ENCODE peak calls at places on chromosomes 4 and X, in five cellular contexts. One of them, this sample, is unnamed.

GRCh38 chr4:121277194-121278105 is 103.4 kb downstream of the QRFPR start:
- DNase-seq in B cell: no peak
- DNase-seq in mesothelial cell of epicardium: no peak
- DNase-seq in ascending aorta: no peak
- DNase-seq in bronchial epithelial cell: peak; percentile 15
- DNase-seq in this sample: no peak

GRCh38 chr4:146059865-146060264 is 115.7 kb upstream of the LSM6 start:
- DNase-seq in B cell: peak; percentile 50
- DNase-seq in mesothelial cell of epicardium: no peak
- DNase-seq in ascending aorta: no peak
- DNase-seq in bronchial epithelial cell: no peak
- DNase-seq in this sample: no peak

GRCh38 chrX:68433155-68433980 is at the start of gene OPHN1:
- DNase-seq in B cell: no peak
- DNase-seq in mesothelial cell of epicardium: peak; percentile 57
- DNase-seq in ascending aorta: peak; percentile 80
- DNase-seq in bronchial epithelial cell: peak; percentile 71
- DNase-seq in this sample: peak; percentile 27

GRCh38 chrX:131821945-131822622 is 201.0 kb upstream of the STK26 start:
- DNase-seq in B cell: peak; percentile 59
- DNase-seq in mesothelial cell of epicardium: no peak
- DNase-seq in ascending aorta: peak; percentile 89
- DNase-seq in bronchial epithelial cell: no peak
- DNase-seq in this sample: peak; percentile 62

GRCh38 chrX:130216312-130216711 is 44.5 kb downstream of the RAB33A start:
- DNase-seq in B cell: no peak
- DNase-seq in mesothelial cell of epicardium: no peak
- DNase-seq in ascending aorta: no peak
- DNase-seq in bronchial epithelial cell: no peak
- DNase-seq in this sample: no peak

GRCh38 chr4:89307446-89308160 is at the start of gene GPRIN3:
- DNase-seq in B cell: peak; percentile 82
- DNase-seq in mesothelial cell of epicardium: peak; percentile 62
- DNase-seq in ascending aorta: peak; percentile 64
- DNase-seq in bronchial epithelial cell: no peak
- DNase-seq in this sample: peak; percentile 31

GRCh38 chr4:107292979-107293378 is 256.9 kb upstream of the DKK2 start:
- DNase-seq in B cell: no peak
- DNase-seq in mesothelial cell of epicardium: no peak
- DNase-seq in ascending aorta: no peak
- DNase-seq in bronchial epithelial cell: peak; percentile 49
- DNase-seq in this sample: no peak

GRCh38 chr4:40548256-40548655 is 81.4 kb downstream of the RBM47 start:
- DNase-seq in B cell: no peak
- DNase-seq in mesothelial cell of epicardium: no peak
- DNase-seq in ascending aorta: no peak
- DNase-seq in bronchial epithelial cell: no peak
- DNase-seq in this sample: no peak

DNA sequence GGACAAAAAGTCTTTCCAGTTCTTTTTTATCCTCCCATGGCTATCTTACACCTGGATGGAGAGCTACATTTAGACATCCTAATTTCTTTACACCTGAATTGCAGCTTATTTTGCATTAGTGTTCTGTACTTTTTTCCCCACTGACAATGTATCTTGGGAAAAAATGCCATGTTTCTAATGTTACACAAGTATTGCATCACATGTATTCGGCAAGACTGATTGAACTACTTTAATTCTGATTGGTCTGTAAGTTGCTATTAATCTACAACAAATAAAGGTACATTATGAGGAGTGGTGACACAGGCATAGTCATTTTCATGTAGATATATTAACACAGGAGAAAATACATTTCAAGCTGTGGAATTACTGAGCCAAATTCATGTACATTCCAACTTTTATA is 558.0 kb downstream of the TRIML1 start:
- DNase-seq in B cell: no peak
- DNase-seq in mesothelial cell of epicardium: no peak
- DNase-seq in ascending aorta: no peak
- DNase-seq in bronchial epithelial cell: no peak
- DNase-seq in this sample: no peak
- TF ChIP-seq CTCF in B cell: no peak
- TF ChIP-seq CTCF in mesothelial cell of epicardium: no peak
- TF ChIP-seq CTCF in ascending aorta: no peak
- TF ChIP-seq CTCF in bronchial epithelial cell: no peak
- TF ChIP-seq CTCF in this sample: no peak

DNA sequence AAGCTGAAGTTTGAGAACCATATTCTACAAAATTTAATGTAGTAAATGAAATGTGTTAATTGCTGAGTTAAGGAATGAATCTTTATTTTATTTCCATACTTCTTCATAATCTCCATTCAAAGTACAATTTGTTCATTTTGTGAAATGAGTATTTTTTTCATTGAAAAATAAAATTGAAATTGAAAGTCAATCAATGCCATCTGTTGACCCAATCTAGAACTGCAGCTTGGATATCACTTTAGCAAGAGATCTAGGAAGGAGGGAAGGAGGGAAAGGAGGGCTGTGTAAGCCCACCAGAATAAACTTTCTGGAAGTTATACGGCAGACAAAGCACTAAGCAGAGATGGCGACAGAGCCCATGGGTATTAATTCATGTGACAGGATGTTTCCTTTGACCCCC is 128.4 kb downstream of the ZMAT1 start:
- DNase-seq in B cell: no peak
- DNase-seq in mesothelial cell of epicardium: no peak
- DNase-seq in ascending aorta: no peak
- DNase-seq in bronchial epithelial cell: peak; percentile 13
- DNase-seq in this sample: no peak
- TF ChIP-seq CTCF in B cell: peak; percentile 45
- TF ChIP-seq CTCF in mesothelial cell of epicardium: peak; percentile 58
- TF ChIP-seq CTCF in ascending aorta: peak; percentile 52
- TF ChIP-seq CTCF in bronchial epithelial cell: peak; percentile 10
- TF ChIP-seq CTCF in this sample: no peak

GRCh38 chrX:12711435-12712040 is 79.7 kb upstream of the PRPS2 start:
- DNase-seq in B cell: no peak
- DNase-seq in mesothelial cell of epicardium: no peak
- DNase-seq in ascending aorta: no peak
- DNase-seq in bronchial epithelial cell: no peak
- DNase-seq in this sample: no peak

GRCh38 chrX:12704706-12705105 is 86.5 kb upstream of the PRPS2 start:
- DNase-seq in B cell: no peak
- DNase-seq in mesothelial cell of epicardium: no peak
- DNase-seq in ascending aorta: no peak
- DNase-seq in bronchial epithelial cell: no peak
- DNase-seq in this sample: no peak

GRCh38 chrX:12709047-12709446 is 82.2 kb upstream of the PRPS2 start:
- DNase-seq in B cell: no peak
- DNase-seq in mesothelial cell of epicardium: no peak
- DNase-seq in ascending aorta: no peak
- DNase-seq in bronchial epithelial cell: peak; percentile 21
- DNase-seq in this sample: no peak
- TF ChIP-seq CTCF in B cell: no peak
- TF ChIP-seq CTCF in mesothelial cell of epicardium: no peak
- TF ChIP-seq CTCF in ascending aorta: no peak
- TF ChIP-seq CTCF in bronchial epithelial cell: peak; percentile 59
- TF ChIP-seq CTCF in this sample: no peak

GRCh38 chr4:46889410-46889809 is 19.6 kb downstream of the COX7B2 start:
- DNase-seq in B cell: no peak
- DNase-seq in mesothelial cell of epicardium: no peak
- DNase-seq in ascending aorta: no peak
- DNase-seq in bronchial epithelial cell: no peak
- DNase-seq in this sample: no peak

GRCh38 chr4:46886711-46887110 is 22.3 kb downstream of the COX7B2 start:
- DNase-seq in B cell: no peak
- DNase-seq in mesothelial cell of epicardium: no peak
- DNase-seq in ascending aorta: no peak
- DNase-seq in bronchial epithelial cell: peak; percentile 9
- DNase-seq in this sample: no peak
- TF ChIP-seq CTCF in B cell: no peak
- TF ChIP-seq CTCF in mesothelial cell of epicardium: peak; percentile 30
- TF ChIP-seq CTCF in ascending aorta: no peak
- TF ChIP-seq CTCF in bronchial epithelial cell: no peak
- TF ChIP-seq CTCF in this sample: no peak